ENCODE peak calls at places on chromosomes 12 and 14, in eight cellular contexts. D is ascending aorta; G is lung; F is uterus; I is HCT116; O is mammary epithelial cell; C is CD4-positive, alpha-beta memory T cell; H is fibroblast of lung. T is an unnamed sample. For H3K9me3 and H3K4me1, the result is how much of the 10 kb centered on the place peaks cover.

GRCh38 chr14:100121643-100122480 is 37.6 kb downstream of the DEGS2 start:
- DNase-seq in D (no peak), G (no peak), F (no peak), I (no peak), O (no peak), C (no peak), H (no peak), T (no peak)

GRCh38 chr14:58395815-58396626 is at the start of gene TOMM20L:
- DNase-seq in D (peak), G (peak), F (peak), I (peak), O (peak), C (peak), H (peak), T (peak)

GRCh38 chr12:75813066-75813465 is 218.5 kb downstream of the PHLDA1 start:
- DNase-seq in D (no peak), G (no peak), F (no peak), I (no peak), O (no peak), C (no peak), H (no peak), T (no peak)

GRCh38 chr12:98725481-98726247 is 80.6 kb downstream of the APAF1 start:
- DNase-seq in D (no peak), G (no peak), F (peak), I (peak), O (peak), C (peak), H (peak), T (peak)

GRCh38 chr12:102848832-102849231 is 68.2 kb downstream of the PAH start:
- DNase-seq in D (no peak), G (no peak), F (no peak), I (no peak), O (no peak), C (no peak), H (no peak), T (peak)

GRCh38 chr12:107624493-107624892 is 61.1 kb upstream of the PWP1 start:
- DNase-seq in D (no peak), G (no peak), F (no peak), I (no peak), O (no peak), C (no peak), H (no peak), T (no peak)

GRCh38 chr14:39547845-39548244 is 115.6 kb upstream of the FBXO33 start:
- DNase-seq in D (no peak), G (no peak), F (no peak), I (no peak), O (no peak), C (no peak), H (no peak), T (no peak)

GRCh38 chr12:29146201-29146600 is 2.9 kb upstream of the FAR2 start:
- DNase-seq in D (no peak), G (no peak), F (no peak), I (no peak), O (no peak), C (no peak), H (no peak), T (no peak)

GRCh38 chr14:42378880-42379279 is 772.2 kb downstream of the LRFN5 start:
- DNase-seq in D (no peak), G (no peak), F (no peak), I (no peak), O (no peak), C (no peak), H (no peak), T (no peak)

GRCh38 chr14:50489851-50490250 is 42.5 kb downstream of the MAP4K5 start:
- DNase-seq in D (no peak), G (no peak), F (no peak), I (no peak), O (no peak), C (no peak), H (no peak), T (no peak)

GRCh38 chr14:99603471-99603933 is 505 bp downstream of the CCDC85C start:
- DNase-seq in D (no peak), G (no peak), F (peak), I (no peak), O (peak), C (peak), H (no peak), T (peak)

GRCh38 chr12:56300644-56301464 is 724 bp upstream of the CS start:
- DNase-seq in D (no peak), G (no peak), F (no peak), I (no peak), O (no peak), C (no peak), H (no peak), T (no peak)

GRCh38 chr12:53199700-53200099 is 7.4 kb downstream of the ITGB7 start:
- DNase-seq in D (no peak), G (no peak), F (no peak), I (no peak), O (no peak), C (no peak), H (no peak), T (no peak)

GRCh38 chr14:71716371-71716770 is 215.9 kb upstream of the RGS6 start:
- DNase-seq in D (no peak), G (no peak), F (no peak), I (no peak), O (no peak), C (no peak), H (no peak), T (no peak)

DNA sequence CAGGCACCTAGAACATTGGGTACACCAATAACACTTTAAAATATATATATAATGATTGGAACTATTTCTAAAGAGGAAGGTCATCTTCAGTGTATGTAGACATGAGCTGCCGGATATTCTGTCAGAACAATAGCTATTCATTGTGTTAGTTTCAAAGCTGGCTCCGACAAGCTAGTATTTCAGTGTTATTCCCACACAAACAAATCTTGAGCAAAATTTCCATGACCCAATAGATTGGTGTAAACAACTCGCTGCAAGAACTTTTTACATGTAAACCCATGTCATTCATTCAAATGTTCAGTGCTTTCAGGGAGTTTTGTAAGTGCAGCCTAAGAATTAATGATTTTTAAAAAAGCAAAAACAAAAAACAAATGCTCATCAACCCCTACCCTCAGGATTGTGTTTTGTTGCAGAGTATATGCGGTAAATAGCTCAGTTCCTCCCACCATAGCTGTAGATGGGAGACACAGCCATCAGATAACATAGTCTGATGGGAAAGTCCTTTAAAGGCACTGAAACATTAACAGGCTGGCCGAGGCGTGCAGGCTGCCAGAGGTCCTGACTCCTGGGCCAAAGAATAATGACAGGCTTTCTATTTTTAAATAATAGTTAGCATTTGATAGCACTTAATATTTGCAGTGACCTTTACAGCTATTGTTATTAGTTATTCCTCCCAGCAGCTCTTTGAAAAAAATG is 150.3 kb upstream of the ARHGAP5 start:
- DNase-seq in D (no peak), G (no peak), F (no peak), I (no peak), O (no peak), C (no peak), H (peak), T (no peak)
- H3K27ac ChIP-seq in D (peak), G (peak), F (peak), I (no peak), O (peak), C (no peak), H (peak), T (no peak)

GRCh38 chr14:51759950-51760349 is 100.5 kb upstream of the GNG2 start:
- DNase-seq in D (no peak), G (no peak), F (no peak), I (no peak), O (no peak), C (no peak), H (no peak), T (no peak)
- H3K9me3 ChIP-seq in D (under half), G (under half), F (under half), I (under half), O (under half), C (under half), H (under half), T (under half)

GRCh38 chr12:113242018-113242418 is 20.8 kb downstream of the TPCN1 start:
- DNase-seq in D (no peak), G (peak), F (no peak), I (no peak), O (peak), C (no peak), H (no peak), T (no peak)

GRCh38 chr12:113241191-113242017 is 20.1 kb downstream of the TPCN1 start:
- DNase-seq in D (peak), G (no peak), F (no peak), I (no peak), O (peak), C (no peak), H (peak), T (peak)

GRCh38 chr12:113240395-113240794 is 19.1 kb downstream of the TPCN1 start:
- DNase-seq in D (no peak), G (no peak), F (no peak), I (no peak), O (no peak), C (no peak), H (no peak), T (no peak)

GRCh38 chr12:113244015-113244983 is 23.0 kb downstream of the TPCN1 start:
- DNase-seq in D (peak), G (peak), F (peak), I (no peak), O (peak), C (no peak), H (no peak), T (peak)

DNA sequence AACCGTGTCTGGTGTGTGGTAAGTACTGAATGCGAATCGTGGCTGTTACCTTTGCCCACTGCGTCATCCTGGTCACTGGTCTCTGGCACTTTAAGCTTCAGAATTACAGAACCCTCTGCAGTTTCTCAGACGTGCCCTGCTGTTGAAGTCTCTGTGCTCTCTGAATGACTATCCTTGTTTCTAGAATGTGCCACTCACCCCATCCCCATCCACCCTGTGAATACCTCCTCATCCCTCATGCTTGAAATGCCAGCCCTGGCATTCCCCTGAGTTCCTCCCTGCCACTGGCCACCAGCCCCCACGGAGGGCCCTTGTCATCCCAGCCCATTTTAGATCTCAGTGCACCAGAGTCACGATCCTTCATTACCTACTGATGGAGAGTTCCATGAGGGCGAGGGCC is 21.3 kb downstream of the TPCN1 start:
- DNase-seq in D (no peak), G (no peak), F (no peak), I (no peak), O (peak), C (no peak), H (no peak), T (no peak)
- H3K4me1 ChIP-seq in D (half or more), G (under half), F (under half), I (under half), O (half or more), C (under half), H (under half), T (under half)

GRCh38 chr12:104064842-104065441 is 611 bp downstream of the HCFC2 start:
- DNase-seq in D (no peak), G (no peak), F (no peak), I (no peak), O (peak), C (peak), H (peak), T (no peak)
- H3K27ac ChIP-seq in D (peak), G (peak), F (peak), I (peak), O (peak), C (peak), H (peak), T (no peak)

GRCh38 chr12:63747553-63747952 is 32.2 kb upstream of the RXYLT1 start:
- DNase-seq in D (no peak), G (no peak), F (no peak), I (no peak), O (no peak), C (no peak), H (no peak), T (no peak)
- H3K9me3 ChIP-seq in D (under half), G (under half), F (under half), I (under half), O (under half), C (under half), H (under half), T (under half)